ENCODE peak calls at places on chromosomes 16 and 17, in nine cellular contexts. U, L, Z, A, H, Y, J, W and K are unnamed samples.

GRCh38 chr17:74282587-74283370 is 8.7 kb downstream of the DNAI2 start:
- DNase-seq in A (peak; percentile 63), U (peak; percentile 91), W (no peak), Z (peak; percentile 21), L (peak; percentile 23), H (no peak), Y (no peak), J (no peak), K (no peak)

GRCh38 chr16:75727221-75727620 is 931 bp upstream of the CPHXL start:
- DNase-seq in L (no peak), A (no peak), H (no peak), U (no peak), W (no peak), Z (no peak), J (no peak), Y (no peak), K (no peak)

GRCh38 chr16:1090620-1091587 is 5.1 kb downstream of the C1QTNF8 start:
- DNase-seq in L (no peak), J (no peak), A (no peak), U (no peak), W (no peak), H (no peak), Y (no peak), Z (no peak), K (no peak)

GRCh38 chr17:9258115-9259020 is 237.1 kb downstream of the NTN1 start:
- DNase-seq in Z (no peak), Y (no peak), W (peak; percentile 32), A (no peak), J (no peak), L (no peak), H (no peak), U (no peak), K (no peak)

GRCh38 chr17:50550661-50551432 is 3.9 kb downstream of the SPATA20 start:
- DNase-seq in L (no peak), Z (no peak), A (no peak), H (peak; percentile 80), Y (no peak), U (peak; percentile 79), J (peak; percentile 80), W (peak; percentile 94), K (peak; percentile 83)

GRCh38 chr17:17728550-17729251 is 47.4 kb downstream of the RAI1 start:
- DNase-seq in Y (no peak), J (no peak), L (no peak), H (no peak), U (no peak), A (no peak), Z (no peak), W (peak; percentile 90), K (no peak)

GRCh38 chr17:726331-726919 is 6.0 kb upstream of the TLCD3A start:
- DNase-seq in U (no peak), Y (no peak), A (no peak), W (peak; percentile 28), L (no peak), Z (no peak), H (no peak), J (no peak), K (no peak)

GRCh38 chr16:608019-608418 is 18.2 kb downstream of the RAB40C start:
- DNase-seq in W (no peak), U (no peak), J (no peak), Y (no peak), A (no peak), Z (no peak), H (no peak), L (no peak), K (no peak)

GRCh38 chr17:3914319-3914685 is 2.0 kb downstream of the P2RX1 start:
- DNase-seq in J (no peak), W (peak; percentile 71), Y (no peak), U (peak; percentile 34), L (no peak), H (no peak), Z (no peak), A (no peak), K (no peak)

GRCh38 chr16:52709286-52709685 is 162.3 kb upstream of the TOX3 start:
- DNase-seq in J (no peak), U (no peak), Y (no peak), Z (no peak), L (no peak), W (no peak), A (no peak), H (peak; percentile 20), K (no peak)

GRCh38 chr16:27640277-27640600 is 90.3 kb downstream of the KATNIP start:
- DNase-seq in W (no peak), H (no peak), J (no peak), Y (no peak), Z (no peak), U (no peak), L (no peak), A (no peak), K (no peak)